ENCODE peak calls at places on chromosomes 13 and 19, in eight cellular contexts. V is left lung, E is ovary, S is DND-41, A is IMR-90, L is heart left ventricle, F is Peyer's patch, Q is GM12878. C is an unnamed sample. For H3K27me3, the result is how much of the 10 kb centered on the place peaks cover.

GRCh38 chr19:42199440-42200115 is 17.9 kb downstream of the DEDD2 start:
- DNase-seq in A (no peak), E (no peak), F (peak), V (peak), S (peak), Q (peak), L (peak), C (peak)

GRCh38 chr19:41351339-41352245 is 2.1 kb downstream of the TGFB1 start:
- DNase-seq in V (peak), S (peak), E (peak), F (peak), Q (no peak), A (peak), L (peak), C (peak)

GRCh38 chr19:31256601-31256990 is 92.6 kb downstream of the TSHZ3 start:
- DNase-seq in L (no peak), V (no peak), E (no peak), A (no peak), Q (no peak), F (no peak), S (no peak), C (peak)

GRCh38 chr13:113514844-113515243 is 24.3 kb upstream of the DCUN1D2 start:
- DNase-seq in L (no peak), A (no peak), F (no peak), S (no peak), V (no peak), Q (no peak), E (no peak), C (no peak)

GRCh38 chr13:44930907-44931676 is 58.2 kb downstream of the NUFIP1 start:
- DNase-seq in V (no peak), A (no peak), F (no peak), Q (no peak), E (no peak), S (no peak), L (no peak), C (peak)

GRCh38 chr19:4829001-4829712 is 2.4 kb downstream of the TICAM1 start:
- DNase-seq in E (no peak), F (peak), V (no peak), S (no peak), L (no peak), Q (no peak), A (no peak), C (no peak)

GRCh38 chr19:18173572-18174294 is at the start of gene IFI30:
- DNase-seq in A (no peak), F (peak), V (peak), S (peak), L (peak), E (peak), Q (peak), C (no peak)

GRCh38 chr13:74438911-74439310 is 304.7 kb upstream of the KLF12 start:
- DNase-seq in E (no peak), S (no peak), Q (no peak), F (no peak), L (no peak), A (no peak), V (no peak), C (no peak)

GRCh38 chr19:14473915-14474578 is 1.1 kb downstream of the PTGER1 start:
- DNase-seq in F (no peak), V (no peak), Q (no peak), L (peak), E (no peak), A (no peak), S (no peak), C (no peak)

GRCh38 chr19:23203841-23204344 is 46.3 kb downstream of the ZNF724 start:
- DNase-seq in E (no peak), A (no peak), F (no peak), V (no peak), L (peak), S (no peak), Q (no peak), C (no peak)

GRCh38 chr13:26663801-26664200 is 96.8 kb downstream of the GPR12 start:
- DNase-seq in E (no peak), Q (no peak), V (no peak), L (no peak), F (no peak), S (no peak), A (no peak), C (peak)

GRCh38 chr19:10104665-10105221 is 1.4 kb upstream of the PPAN start:
- DNase-seq in F (peak), S (peak), A (no peak), L (no peak), E (no peak), Q (peak), V (no peak), C (no peak)

GRCh38 chr13:66574606-66575005 is 655.5 kb downstream of the PCDH9 start:
- DNase-seq in L (no peak), A (peak), S (no peak), V (no peak), F (no peak), E (no peak), Q (no peak), C (no peak)

GRCh38 chr13:30255696-30256095 is 51.7 kb downstream of the KATNAL1 start:
- DNase-seq in A (no peak), L (no peak), F (no peak), Q (no peak), V (no peak), S (no peak), E (no peak), C (peak)

GRCh38 chr13:111636804-111637203 is 316.4 kb downstream of the TEX29 start:
- DNase-seq in S (no peak), V (no peak), Q (no peak), L (no peak), A (no peak), F (no peak), E (no peak), C (no peak)

GRCh38 chr13:28558126-28558525 is 63.2 kb upstream of the FLT1 start:
- DNase-seq in Q (no peak), A (peak), F (no peak), V (no peak), E (no peak), L (no peak), S (no peak), C (peak)

GRCh38 chr13:48944221-48944620 is 31.5 kb upstream of the FNDC3A start:
- DNase-seq in V (no peak), S (no peak), F (no peak), E (no peak), L (no peak), A (no peak), Q (no peak), C (no peak)

GRCh38 chr19:17001603-17002183 is 24.9 kb downstream of the CPAMD8 start:
- DNase-seq in E (no peak), L (peak), F (no peak), V (no peak), S (peak), Q (no peak), A (no peak), C (no peak)

GRCh38 chr19:35206379-35206778 is 22.2 kb downstream of the FAM187B start:
- DNase-seq in E (no peak), S (peak), Q (peak), V (no peak), L (no peak), F (peak), A (no peak), C (no peak)

GRCh38 chr19:13920940-13921744 is 15.1 kb downstream of the CC2D1A start:
- DNase-seq in E (no peak), F (no peak), V (no peak), L (no peak), Q (peak), A (peak), S (peak), C (peak)

GRCh38 chr19:13160557-13160956 is 10.3 kb downstream of the IER2 start:
- DNase-seq in F (peak), Q (no peak), E (no peak), L (no peak), A (peak), S (no peak), V (no peak), C (peak)

GRCh38 chr13:81686877-81687276 is 1346.0 kb upstream of the SPRY2 start:
- DNase-seq in F (no peak), L (no peak), Q (no peak), V (no peak), A (no peak), E (no peak), S (no peak), C (peak)

GRCh38 chr19:58357798-58358145 is 4.5 kb upstream of the A1BG start:
- DNase-seq in V (no peak), A (no peak), Q (no peak), F (no peak), E (no peak), S (no peak), L (peak), C (no peak)

GRCh38 chr19:11225815-11226214 is 13.6 kb upstream of the ANGPTL8 start:
- DNase-seq in A (no peak), V (no peak), F (no peak), Q (no peak), S (no peak), E (no peak), L (no peak), C (no peak)

GRCh38 chr19:1512671-1513491 is at the start of gene ADAMTSL5:
- DNase-seq in S (no peak), Q (no peak), A (peak), F (peak), L (peak), E (no peak), V (no peak), C (peak)
- TF ChIP-seq CTCF in S (no peak), Q (no peak), A (peak), F (peak), L (peak), E (no peak), V (no peak), C (peak)

DNA sequence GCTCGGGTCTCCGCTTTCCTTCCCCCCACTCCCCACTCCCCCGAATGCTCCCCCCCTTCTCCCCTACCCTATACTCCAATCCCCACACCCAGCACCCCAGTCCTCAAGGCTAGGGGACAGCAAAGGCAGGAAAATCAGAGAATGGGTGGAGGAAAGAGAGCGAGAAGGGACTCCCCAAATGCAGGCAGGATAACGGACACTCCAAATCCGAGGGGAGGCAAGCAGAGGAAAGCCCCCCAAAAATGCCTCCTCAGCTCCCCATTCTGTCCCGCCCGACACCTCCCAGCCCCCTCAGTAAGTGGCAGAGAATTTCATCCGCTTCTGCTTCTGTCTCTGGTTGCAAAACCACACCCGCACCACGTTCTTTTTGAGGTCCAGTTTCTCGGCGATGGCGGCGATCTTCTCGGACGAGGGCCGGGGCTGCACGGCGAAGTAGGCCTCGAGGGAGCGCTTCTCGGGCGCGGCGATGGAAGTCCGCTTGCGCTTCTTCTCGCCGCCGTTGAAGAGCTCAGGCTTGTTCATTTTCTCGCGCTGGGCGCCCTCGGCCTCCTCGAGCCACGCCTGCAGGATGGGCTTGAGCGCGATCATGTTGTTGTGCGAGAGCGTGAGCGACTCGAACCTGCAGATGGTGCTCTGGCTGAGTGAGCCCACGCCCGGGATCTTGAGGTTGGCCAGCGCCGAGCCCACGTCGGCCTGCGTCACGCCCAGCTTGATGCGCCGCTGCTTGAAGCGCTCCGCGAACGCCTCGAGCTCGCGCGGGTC is 2.0 kb downstream of the POU4F1 start:
- DNase-seq in F (no peak), S (no peak), A (peak), E (no peak), Q (no peak), L (no peak), V (no peak), C (no peak)
- H3K27me3 ChIP-seq in F (half or more), S (under half), A (half or more), E (under half), Q (under half), L (half or more), V (half or more), C (half or more)

GRCh38 chr19:54172413-54172763 is 572 bp downstream of the TMC4 start:
- DNase-seq in S (no peak), A (no peak), L (no peak), E (no peak), Q (no peak), F (no peak), V (no peak), C (no peak)
- H3K4me3 ChIP-seq in S (no peak), A (no peak), L (peak), E (no peak), Q (no peak), F (peak), V (peak), C (peak)

GRCh38 chr13:99421758-99422555 is 79.3 kb upstream of the TM9SF2 start:
- DNase-seq in V (no peak), A (no peak), L (no peak), Q (no peak), E (no peak), F (peak), S (no peak), C (no peak)

GRCh38 chr13:99421271-99421670 is 80.0 kb upstream of the TM9SF2 start:
- DNase-seq in Q (no peak), S (no peak), L (no peak), V (no peak), E (no peak), F (peak), A (no peak), C (no peak)

GRCh38 chr13:99419591-99420243 is 81.6 kb upstream of the TM9SF2 start:
- DNase-seq in L (no peak), E (no peak), F (peak), Q (no peak), S (no peak), V (no peak), A (no peak), C (no peak)

GRCh38 chr13:99425485-99426341 is 75.6 kb upstream of the TM9SF2 start:
- DNase-seq in A (no peak), V (peak), L (no peak), S (peak), E (no peak), F (peak), Q (peak), C (no peak)

GRCh38 chr13:99422556-99423220 is 78.6 kb upstream of the TM9SF2 start:
- DNase-seq in V (no peak), L (no peak), E (no peak), A (no peak), Q (no peak), S (no peak), F (peak), C (no peak)
- TF ChIP-seq CTCF in V (no peak), L (no peak), E (no peak), A (no peak), Q (no peak), S (no peak), F (no peak), C (no peak)

DNA sequence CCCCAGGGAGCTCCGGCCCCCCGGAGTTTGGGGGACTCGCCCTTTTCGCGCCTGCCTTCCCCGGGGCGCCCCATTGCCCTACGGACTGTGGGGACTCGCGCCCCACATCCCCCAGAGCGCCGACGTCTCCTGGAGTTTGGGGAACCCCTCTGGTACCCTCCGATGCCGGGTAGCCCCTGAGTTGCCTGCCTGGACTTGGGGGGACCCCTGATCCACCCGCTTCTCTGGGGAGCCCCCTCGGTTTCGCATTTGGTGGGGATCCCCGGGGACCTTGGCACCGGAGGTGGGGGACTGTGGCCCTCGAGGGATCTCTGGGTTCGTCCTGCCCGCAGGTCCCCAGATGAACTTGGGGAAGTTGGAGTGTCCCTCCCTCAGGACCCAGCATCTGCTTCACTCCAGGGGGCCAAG is 782 bp downstream of the EFNA2 start:
- DNase-seq in V (no peak), Q (no peak), L (no peak), E (no peak), F (no peak), S (no peak), A (no peak), C (no peak)
- H3K27me3 ChIP-seq in V (under half), Q (under half), L (half or more), E (under half), F (under half), S (under half), A (under half), C (under half)

DNA sequence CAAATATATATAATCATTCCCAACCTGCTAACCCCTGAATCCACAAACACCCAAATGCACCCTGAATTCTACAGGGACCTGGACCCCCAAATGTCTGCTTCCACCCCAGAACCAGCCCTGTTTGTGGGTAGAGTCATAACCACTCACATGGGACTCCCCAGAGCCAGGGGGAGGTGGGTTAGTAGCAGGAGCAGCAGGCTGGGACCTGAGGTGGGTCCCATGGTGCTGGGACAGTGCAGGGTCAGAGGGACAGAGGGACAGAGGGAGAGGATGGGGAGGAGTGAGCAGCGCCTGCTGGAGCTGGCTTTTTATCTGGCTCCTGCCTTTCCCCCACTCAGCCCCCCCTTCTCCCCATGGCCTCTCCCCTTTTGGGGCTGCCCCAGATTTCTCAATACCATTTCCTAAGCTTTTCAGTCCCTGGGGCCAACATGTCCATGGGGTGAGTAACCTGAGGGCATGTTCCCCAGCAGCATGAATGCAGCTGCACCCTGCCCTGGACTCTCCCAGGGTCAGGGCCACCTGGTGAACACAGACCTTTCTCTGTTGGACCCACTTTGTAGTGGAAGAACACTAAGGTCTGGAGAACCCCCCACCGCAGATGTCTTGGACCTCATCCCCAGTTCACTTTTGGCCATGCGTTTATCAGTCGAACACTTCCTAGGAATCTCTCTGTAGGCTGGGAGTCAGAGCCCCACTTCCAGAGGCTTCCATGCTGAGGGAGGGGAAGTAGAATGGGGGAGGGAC is at the start of gene C3:
- DNase-seq in A (peak), F (no peak), Q (no peak), S (no peak), L (peak), E (peak), V (peak), C (peak)
- H3K4me3 ChIP-seq in A (no peak), F (no peak), Q (peak), S (no peak), L (peak), E (peak), V (peak), C (no peak)

GRCh38 chr13:69094485-69094884 is 1013.1 kb upstream of the ATXN8OS start:
- DNase-seq in E (no peak), L (no peak), V (no peak), Q (no peak), A (no peak), S (no peak), F (no peak), C (no peak)
- TF ChIP-seq CTCF in E (no peak), L (no peak), V (no peak), Q (no peak), A (no peak), S (no peak), F (no peak), C (no peak)

C was measured in bronchial epithelial cell.